ENCODE peak calls at places on chromosomes 12 and 14, in eight cellular contexts. S, L, M, K, P, R, Z and W are unnamed samples.

GRCh38 chr14:91409991-91410401 is 7.6 kb downstream of the CCDC88C start:
- DNase-seq in S (peak), L (no peak), M (peak), K (no peak), P (no peak), R (no peak), Z (no peak), W (no peak)

GRCh38 chr14:49545716-49546115 is 40.5 kb downstream of the RPS29 start:
- DNase-seq in S (no peak), L (no peak), M (no peak), K (no peak), P (no peak), R (no peak), Z (no peak), W (no peak)

GRCh38 chr12:25670076-25671055 is 117.3 kb upstream of the LMNTD1 start:
- DNase-seq in S (no peak), L (no peak), M (no peak), K (no peak), P (no peak), R (peak), Z (no peak), W (no peak)

GRCh38 chr12:21559855-21560569 is 33.9 kb downstream of the SPX start:
- DNase-seq in S (no peak), L (no peak), M (no peak), K (peak), P (no peak), R (peak), Z (no peak), W (no peak)

GRCh38 chr14:71231521-71232393 is 324.5 kb downstream of the PCNX1 start:
- DNase-seq in S (no peak), L (no peak), M (peak), K (no peak), P (no peak), R (no peak), Z (no peak), W (peak)

GRCh38 chr14:35341454-35342159 is 49.4 kb downstream of the PSMA6 start:
- DNase-seq in S (peak), L (peak), M (no peak), K (peak), P (peak), R (peak), Z (peak), W (no peak)

GRCh38 chr14:43651185-43651787 is 855.8 kb downstream of the FSCB start:
- DNase-seq in S (no peak), L (no peak), M (no peak), K (no peak), P (no peak), R (no peak), Z (no peak), W (no peak)

GRCh38 chr14:91354979-91355685 is 62.5 kb downstream of the CCDC88C start:
- DNase-seq in S (no peak), L (no peak), M (peak), K (peak), P (no peak), R (no peak), Z (no peak), W (no peak)

GRCh38 chr12:90301734-90302133 is 593.1 kb upstream of the ATP2B1 start:
- DNase-seq in S (no peak), L (no peak), M (no peak), K (no peak), P (no peak), R (peak), Z (no peak), W (no peak)

GRCh38 chr12:93518725-93519124 is 51.4 kb downstream of the MRPL42 start:
- DNase-seq in S (no peak), L (no peak), M (no peak), K (no peak), P (no peak), R (peak), Z (no peak), W (no peak)

GRCh38 chr12:67665679-67666078 is 17.1 kb downstream of the DYRK2 start:
- DNase-seq in S (no peak), L (no peak), M (no peak), K (no peak), P (no peak), R (no peak), Z (no peak), W (no peak)

GRCh38 chr12:125131958-125132357 is 66.7 kb downstream of the AACS start:
- DNase-seq in S (no peak), L (no peak), M (no peak), K (no peak), P (no peak), R (no peak), Z (no peak), W (no peak)

GRCh38 chr14:44609201-44609600 is 102.1 kb upstream of the FSCB start:
- DNase-seq in S (no peak), L (no peak), M (no peak), K (no peak), P (no peak), R (no peak), Z (no peak), W (no peak)

GRCh38 chr12:43957732-43958131 is 121.9 kb downstream of the TMEM117 start:
- DNase-seq in S (no peak), L (no peak), M (peak), K (peak), P (peak), R (peak), Z (no peak), W (peak)

GRCh38 chr14:61408498-61408897 is 87.1 kb downstream of the PRKCH start:
- DNase-seq in S (no peak), L (no peak), M (no peak), K (no peak), P (no peak), R (no peak), Z (no peak), W (no peak)

GRCh38 chr12:116018282-116018681 is 259.2 kb downstream of the MED13L start:
- DNase-seq in S (no peak), L (no peak), M (no peak), K (no peak), P (no peak), R (no peak), Z (no peak), W (no peak)

GRCh38 chr12:9372202-9372601 is 164.0 kb upstream of the PZP start:
- DNase-seq in S (no peak), L (no peak), M (no peak), K (no peak), P (no peak), R (peak), Z (no peak), W (no peak)

GRCh38 chr12:29187756-29188155 is 38.7 kb downstream of the FAR2 start:
- DNase-seq in S (no peak), L (no peak), M (no peak), K (no peak), P (no peak), R (peak), Z (no peak), W (no peak)

GRCh38 chr12:110109037-110109836 is 14.9 kb upstream of the IFT81 start:
- DNase-seq in S (peak), L (peak), M (no peak), K (peak), P (no peak), R (peak), Z (peak), W (no peak)

GRCh38 chr14:96120392-96120791 is 81.2 kb downstream of the C14orf132 start:
- DNase-seq in S (no peak), L (no peak), M (no peak), K (no peak), P (no peak), R (no peak), Z (no peak), W (no peak)

GRCh38 chr14:93648440-93649168 is 139.7 kb downstream of the PRIMA1 start:
- DNase-seq in S (no peak), L (no peak), M (peak), K (peak), P (peak), R (no peak), Z (no peak), W (no peak)

GRCh38 chr14:94355191-94355794 is 32.2 kb upstream of the SERPINA6 start:
- DNase-seq in S (no peak), L (peak), M (no peak), K (no peak), P (no peak), R (peak), Z (no peak), W (peak)

GRCh38 chr14:90554341-90554740 is 157.5 kb downstream of the CALM1 start:
- DNase-seq in S (peak), L (peak), M (no peak), K (no peak), P (no peak), R (no peak), Z (peak), W (no peak)

GRCh38 chr12:95446511-95446910 is 27.4 kb upstream of the METAP2 start:
- DNase-seq in S (no peak), L (peak), M (no peak), K (no peak), P (no peak), R (peak), Z (no peak), W (no peak)

GRCh38 chr14:52073251-52073650 is 4.4 kb upstream of the NID2 start:
- DNase-seq in S (no peak), L (no peak), M (no peak), K (no peak), P (no peak), R (peak), Z (no peak), W (no peak)

GRCh38 chr12:46825526-46826414 is at the start of gene SLC38A4:
- DNase-seq in S (no peak), L (no peak), M (no peak), K (no peak), P (no peak), R (peak), Z (no peak), W (no peak)

GRCh38 chr12:108876550-108876949 is 3.3 kb upstream of the DAO start:
- DNase-seq in S (no peak), L (no peak), M (no peak), K (no peak), P (no peak), R (no peak), Z (no peak), W (no peak)

GRCh38 chr12:84502907-84503787 is 409.5 kb downstream of the SLC6A15 start:
- DNase-seq in S (no peak), L (peak), M (peak), K (peak), P (peak), R (peak), Z (no peak), W (no peak)

GRCh38 chr12:121812921-121813896 is 9.4 kb downstream of the SETD1B start:
- DNase-seq in S (peak), L (no peak), M (no peak), K (no peak), P (no peak), R (peak), Z (no peak), W (no peak)

GRCh38 chr14:25848601-25849000 is 749.2 kb downstream of the NOVA1 start:
- DNase-seq in S (no peak), L (no peak), M (no peak), K (no peak), P (no peak), R (no peak), Z (no peak), W (no peak)

GRCh38 chr12:56941299-56942017 is 7.2 kb upstream of the SDR9C7 start:
- DNase-seq in S (no peak), L (no peak), M (peak), K (peak), P (peak), R (peak), Z (no peak), W (no peak)

GRCh38 chr12:108622425-108622824 is 11.3 kb downstream of the SELPLG start:
- DNase-seq in S (no peak), L (peak), M (peak), K (no peak), P (no peak), R (no peak), Z (no peak), W (no peak)

GRCh38 chr12:85190728-85191127 is 89.3 kb upstream of the ALX1 start:
- DNase-seq in S (no peak), L (no peak), M (no peak), K (no peak), P (no peak), R (no peak), Z (no peak), W (no peak)

GRCh38 chr14:94879504-94879903 is 109.6 kb upstream of the GSC start:
- DNase-seq in S (no peak), L (no peak), M (no peak), K (no peak), P (no peak), R (no peak), Z (no peak), W (no peak)

GRCh38 chr12:117664169-117664568 is 302.7 kb upstream of the NOS1 start:
- DNase-seq in S (no peak), L (no peak), M (no peak), K (no peak), P (no peak), R (no peak), Z (no peak), W (no peak)

GRCh38 chr14:19993438-19993837 is 8.5 kb upstream of the OR4Q2 start:
- DNase-seq in S (no peak), L (no peak), M (no peak), K (no peak), P (no peak), R (no peak), Z (no peak), W (no peak)

GRCh38 chr14:63854330-63854729 is 1.5 kb downstream of the SYNE2 start:
- DNase-seq in S (no peak), L (no peak), M (no peak), K (no peak), P (no peak), R (no peak), Z (no peak), W (no peak)

GRCh38 chr14:63855272-63855671 is 2.5 kb downstream of the SYNE2 start:
- DNase-seq in S (no peak), L (no peak), M (no peak), K (no peak), P (no peak), R (no peak), Z (no peak), W (no peak)

GRCh38 chr14:63852271-63852816 is 460 bp upstream of the SYNE2 start:
- DNase-seq in S (no peak), L (no peak), M (peak), K (no peak), P (no peak), R (peak), Z (no peak), W (no peak)

GRCh38 chr14:63853831-63854293 is 1.1 kb downstream of the SYNE2 start:
- DNase-seq in S (peak), L (peak), M (peak), K (peak), P (no peak), R (peak), Z (no peak), W (peak)

DNA sequence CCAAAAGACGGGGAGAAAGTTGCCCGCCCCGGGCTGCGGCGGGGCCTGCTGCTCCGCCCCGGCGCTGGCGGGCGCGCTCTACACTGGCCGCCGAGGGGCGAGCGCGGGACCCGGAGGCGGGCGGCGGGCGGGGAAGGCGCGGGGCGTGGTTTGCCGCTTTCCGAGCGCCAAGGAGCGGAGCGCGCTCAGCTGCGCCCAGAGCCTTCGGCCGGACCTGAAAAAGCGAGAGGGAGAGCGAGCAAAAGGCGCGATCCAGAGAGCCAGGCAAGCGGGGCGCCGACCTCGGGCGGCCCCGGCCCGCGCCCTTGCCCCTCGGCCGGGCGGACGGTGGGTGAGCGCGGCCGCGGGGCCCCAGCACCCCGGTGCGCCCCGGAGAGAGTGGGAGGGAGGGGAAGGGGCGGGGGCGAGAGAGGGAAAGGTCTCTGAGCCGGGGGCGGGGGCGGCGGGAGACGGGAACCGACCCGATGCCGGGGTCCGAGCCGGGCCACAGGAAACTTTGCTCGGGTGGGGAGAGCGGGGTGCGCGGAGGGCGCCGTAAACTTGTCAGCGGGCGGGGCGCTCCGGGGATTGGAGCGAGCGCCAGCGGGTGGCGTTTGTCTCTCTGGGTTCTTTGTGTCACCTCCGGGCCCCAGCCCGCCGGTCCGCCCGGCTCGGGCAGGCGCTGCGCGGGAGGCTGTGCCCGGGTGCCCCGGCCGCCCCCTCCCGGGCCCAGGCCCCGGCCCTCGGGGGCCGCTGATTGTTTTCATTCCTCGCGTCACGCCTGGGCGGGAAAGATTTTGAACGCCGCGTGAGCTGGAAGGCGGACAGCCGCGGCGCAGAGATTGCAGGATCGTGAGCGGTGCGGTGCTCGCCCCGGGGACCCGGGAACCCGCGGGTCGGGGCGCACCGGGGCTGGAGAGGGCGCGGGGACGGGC is at the start of gene SYNE2:
- DNase-seq in S (peak), L (peak), M (peak), K (peak), P (no peak), R (peak), Z (peak), W (peak)
- TF ChIP-seq CTCF in S (peak), L (peak), M (peak), K (peak), P (no peak), R (no peak), Z (no peak), W (peak)

DNA sequence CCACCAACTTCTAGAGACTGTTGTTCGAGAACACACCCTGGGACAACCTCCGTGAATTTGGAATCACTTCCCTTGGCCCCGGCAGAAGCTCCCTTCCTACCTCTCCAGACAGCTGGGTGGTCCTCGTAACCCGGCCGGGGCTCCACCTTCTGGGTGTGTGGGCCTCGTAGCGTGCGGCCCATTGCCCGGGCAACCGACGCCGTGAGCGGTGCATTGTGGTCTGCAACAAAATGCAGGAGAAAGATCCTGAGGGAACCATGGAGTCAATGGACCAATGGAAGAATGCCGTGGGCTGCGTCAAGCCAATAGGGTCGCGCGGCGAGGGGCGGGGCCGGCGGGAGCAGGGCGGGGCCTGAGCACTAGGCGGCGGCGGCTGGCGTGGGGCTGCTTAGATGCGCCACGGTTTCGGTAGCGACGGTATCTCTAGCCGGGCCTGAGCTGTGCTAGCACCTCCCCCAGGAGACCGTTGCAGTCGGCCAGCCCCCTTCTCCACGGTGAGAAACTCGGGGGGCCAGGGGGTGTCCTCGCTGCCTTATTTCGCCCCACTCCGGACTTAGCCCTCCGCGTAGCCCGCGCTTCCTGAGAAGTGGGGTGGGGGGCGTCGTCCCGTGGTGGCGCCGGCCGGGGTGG is at the start of gene DYNLL1:
- DNase-seq in S (peak), L (peak), M (peak), K (peak), P (peak), R (peak), Z (peak), W (peak)
- TF ChIP-seq CTCF in S (no peak), L (no peak), M (no peak), K (no peak), P (no peak), R (no peak), Z (peak), W (peak)

GRCh38 chr14:74141703-74142102 is 56.9 kb downstream of the LIN52 start:
- DNase-seq in S (no peak), L (peak), M (no peak), K (no peak), P (no peak), R (peak), Z (no peak), W (no peak)

GRCh38 chr14:74135386-74135785 is 50.6 kb downstream of the LIN52 start:
- DNase-seq in S (no peak), L (no peak), M (no peak), K (no peak), P (no peak), R (no peak), Z (no peak), W (no peak)

GRCh38 chr14:74142523-74142922 is 57.8 kb downstream of the LIN52 start:
- DNase-seq in S (no peak), L (no peak), M (no peak), K (no peak), P (no peak), R (peak), Z (no peak), W (no peak)

GRCh38 chr14:74144789-74145188 is 60.0 kb downstream of the LIN52 start:
- DNase-seq in S (no peak), L (no peak), M (no peak), K (no peak), P (no peak), R (no peak), Z (no peak), W (no peak)

GRCh38 chr14:74140374-74140850 is 55.7 kb downstream of the LIN52 start:
- DNase-seq in S (peak), L (peak), M (peak), K (no peak), P (no peak), R (peak), Z (peak), W (no peak)
- TF ChIP-seq CTCF in S (no peak), L (no peak), M (no peak), K (no peak), P (no peak), R (no peak), Z (no peak), W (no peak)

GRCh38 chr12:39372204-39372925 is 70.6 kb downstream of the KIF21A start:
- DNase-seq in S (no peak), L (no peak), M (no peak), K (no peak), P (no peak), R (no peak), Z (no peak), W (no peak)

GRCh38 chr12:39378346-39378745 is 64.6 kb downstream of the KIF21A start:
- DNase-seq in S (no peak), L (no peak), M (no peak), K (no peak), P (no peak), R (no peak), Z (no peak), W (no peak)

GRCh38 chr12:39372929-39373328 is 70.0 kb downstream of the KIF21A start:
- DNase-seq in S (no peak), L (no peak), M (peak), K (no peak), P (no peak), R (peak), Z (no peak), W (peak)

GRCh38 chr12:39380090-39380489 is 62.8 kb downstream of the KIF21A start:
- DNase-seq in S (no peak), L (no peak), M (no peak), K (no peak), P (no peak), R (no peak), Z (no peak), W (no peak)

DNA sequence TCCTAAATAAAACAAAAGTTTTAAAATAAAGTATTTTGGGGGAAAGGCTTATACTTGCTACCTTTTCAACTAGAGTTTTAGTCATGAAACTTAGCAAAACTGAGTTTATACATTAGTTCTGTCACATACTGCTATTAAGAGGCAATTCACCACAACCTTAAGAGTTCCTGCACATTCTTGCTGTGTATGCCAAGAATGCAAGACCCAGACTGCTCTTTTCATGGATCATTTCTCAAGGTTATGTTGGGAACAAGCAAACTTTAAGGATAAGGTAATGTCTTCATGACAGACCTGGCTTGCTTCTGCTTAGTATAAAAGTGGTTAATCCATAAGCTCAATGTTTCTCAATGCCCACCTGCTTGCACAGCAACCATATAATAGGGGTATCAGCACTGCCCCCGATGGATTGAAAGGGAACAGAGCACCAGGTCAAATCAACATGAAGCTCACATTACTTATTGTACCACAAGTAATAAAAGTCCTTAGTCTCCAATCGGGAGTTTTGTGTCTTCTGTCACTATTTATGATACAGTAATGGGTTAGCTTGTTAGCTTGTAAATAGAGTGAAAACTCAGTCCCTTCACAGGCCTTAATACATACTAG is 67.6 kb downstream of the KIF21A start:
- DNase-seq in S (no peak), L (no peak), M (peak), K (no peak), P (peak), R (no peak), Z (no peak), W (no peak)
- TF ChIP-seq CTCF in S (no peak), L (no peak), M (peak), K (no peak), P (peak), R (no peak), Z (no peak), W (no peak)